ENCODE peak calls at places on chromosomes 1 and 21, in seven cellular contexts. S, A, W, H, R, Y and F are unnamed samples.

GRCh38 chr1:78279051-78279450 is 211.7 kb upstream of the PTGFR start:
- DNase-seq in S (no peak), A (no peak), W (peak), H (no peak), R (no peak), Y (no peak), F (no peak)

GRCh38 chr1:82086739-82087138 is 286.0 kb downstream of the ADGRL2 start:
- DNase-seq in S (no peak), A (no peak), W (peak), H (no peak), R (no peak), Y (no peak), F (no peak)

GRCh38 chr1:226366290-226366689 is 41.6 kb downstream of the PARP1 start:
- DNase-seq in S (no peak), A (no peak), W (no peak), H (no peak), R (no peak), Y (no peak), F (no peak)

GRCh38 chr1:91406773-91407389 is 2.2 kb upstream of the HFM1 start:
- DNase-seq in S (no peak), A (no peak), W (no peak), H (no peak), R (no peak), Y (no peak), F (peak)

GRCh38 chr1:1665815-1666251 is 7.0 kb upstream of the CDK11B start:
- DNase-seq in S (no peak), A (no peak), W (no peak), H (peak), R (no peak), Y (no peak), F (peak)

GRCh38 chr1:226675720-226676357 is 63.2 kb downstream of the ITPKB start:
- DNase-seq in S (no peak), A (peak), W (no peak), H (no peak), R (no peak), Y (no peak), F (no peak)

GRCh38 chr1:107991371-107992066 is 26.5 kb upstream of the VAV3 start:
- DNase-seq in S (no peak), A (no peak), W (peak), H (no peak), R (peak), Y (no peak), F (no peak)

GRCh38 chr1:27934818-27935549 is at the start of gene SMPDL3B:
- DNase-seq in S (no peak), A (no peak), W (peak), H (peak), R (no peak), Y (no peak), F (peak)

GRCh38 chr21:46078322-46078981 is 19.5 kb upstream of the COL6A2 start:
- DNase-seq in S (no peak), A (peak), W (peak), H (no peak), R (peak), Y (no peak), F (no peak)

GRCh38 chr1:22077728-22078127 is 25.2 kb downstream of the CDC42 start:
- DNase-seq in S (no peak), A (no peak), W (peak), H (no peak), R (no peak), Y (no peak), F (no peak)

GRCh38 chr1:99004270-99005141 is at the start of gene PLPPR5:
- DNase-seq in S (no peak), A (peak), W (peak), H (peak), R (peak), Y (no peak), F (peak)

GRCh38 chr1:47769279-47769678 is 227.9 kb downstream of the TRABD2B start:
- DNase-seq in S (no peak), A (no peak), W (no peak), H (no peak), R (no peak), Y (no peak), F (no peak)

GRCh38 chr1:41891403-41891896 is 27.3 kb downstream of the HIVEP3 start:
- DNase-seq in S (no peak), A (no peak), W (peak), H (no peak), R (no peak), Y (peak), F (peak)

GRCh38 chr1:200444478-200444877 is 34.6 kb upstream of the ZNF281 start:
- DNase-seq in S (no peak), A (no peak), W (no peak), H (no peak), R (no peak), Y (no peak), F (no peak)

GRCh38 chr1:31707711-31708110 is 3.9 kb upstream of the COL16A1 start:
- DNase-seq in S (no peak), A (no peak), W (peak), H (no peak), R (no peak), Y (no peak), F (peak)

GRCh38 chr1:151892190-151892589 is 17.1 kb downstream of the THEM4 start:
- DNase-seq in S (no peak), A (no peak), W (peak), H (no peak), R (no peak), Y (no peak), F (no peak)

GRCh38 chr21:14773777-14774345 is 227.7 kb upstream of the SAMSN1 start:
- DNase-seq in S (peak), A (no peak), W (no peak), H (peak), R (no peak), Y (no peak), F (peak)

GRCh38 chr1:57770772-57771171 is 346.9 kb upstream of the DAB1 start:
- DNase-seq in S (no peak), A (no peak), W (peak), H (no peak), R (no peak), Y (no peak), F (no peak)

GRCh38 chr1:202283991-202284390 is 57.7 kb downstream of the UBE2T start:
- DNase-seq in S (no peak), A (no peak), W (peak), H (no peak), R (no peak), Y (no peak), F (no peak)

GRCh38 chr1:167465751-167466150 is 52.6 kb downstream of the CD247 start:
- DNase-seq in S (no peak), A (no peak), W (no peak), H (no peak), R (no peak), Y (no peak), F (no peak)

GRCh38 chr1:43074244-43074643 is 97.8 kb downstream of the EBNA1BP2 start:
- DNase-seq in S (no peak), A (no peak), W (no peak), H (peak), R (peak), Y (no peak), F (peak)

GRCh38 chr1:212752256-212752933 is 39.2 kb downstream of the NSL1 start:
- DNase-seq in S (no peak), A (no peak), W (peak), H (no peak), R (no peak), Y (no peak), F (no peak)

GRCh38 chr1:236085545-236086159 is 20.8 kb upstream of the NID1 start:
- DNase-seq in S (no peak), A (no peak), W (no peak), H (no peak), R (no peak), Y (no peak), F (no peak)

GRCh38 chr1:9787702-9788101 is 36.1 kb downstream of the CLSTN1 start:
- DNase-seq in S (no peak), A (no peak), W (no peak), H (no peak), R (no peak), Y (peak), F (no peak)

GRCh38 chr1:234774971-234775370 is 165.0 kb upstream of the IRF2BP2 start:
- DNase-seq in S (no peak), A (no peak), W (peak), H (no peak), R (peak), Y (no peak), F (no peak)

GRCh38 chr1:6420594-6421042 is 899 bp upstream of the HES2 start:
- DNase-seq in S (no peak), A (no peak), W (no peak), H (no peak), R (no peak), Y (no peak), F (no peak)

GRCh38 chr1:198686069-198686728 is 47.4 kb downstream of the PTPRC start:
- DNase-seq in S (no peak), A (no peak), W (peak), H (no peak), R (no peak), Y (no peak), F (no peak)

GRCh38 chr1:245129321-245129720 is 25.5 kb upstream of the KIF26B start:
- DNase-seq in S (no peak), A (no peak), W (no peak), H (no peak), R (no peak), Y (no peak), F (no peak)

GRCh38 chr1:64231153-64231552 is 27.7 kb downstream of the UBE2U start:
- DNase-seq in S (no peak), A (no peak), W (peak), H (no peak), R (no peak), Y (no peak), F (no peak)

GRCh38 chr1:229459815-229460214 is 25.9 kb upstream of the ACTA1 start:
- DNase-seq in S (no peak), A (no peak), W (no peak), H (no peak), R (no peak), Y (no peak), F (no peak)
- TF ChIP-seq CTCF in S (no peak), A (no peak), W (no peak), H (no peak), R (no peak), Y (no peak), F (no peak)

GRCh38 chr1:54274448-54274847 is 74.5 kb downstream of the MRPL37 start:
- DNase-seq in S (no peak), A (no peak), W (no peak), H (no peak), R (no peak), Y (no peak), F (peak)

GRCh38 chr1:54274881-54275280 is 74.9 kb downstream of the MRPL37 start:
- DNase-seq in S (no peak), A (no peak), W (no peak), H (no peak), R (no peak), Y (no peak), F (no peak)

GRCh38 chr1:54276617-54277450 is 76.9 kb downstream of the MRPL37 start:
- DNase-seq in S (peak), A (no peak), W (no peak), H (no peak), R (no peak), Y (no peak), F (no peak)

GRCh38 chr1:54273837-54274192 is 73.8 kb downstream of the MRPL37 start:
- DNase-seq in S (peak), A (peak), W (no peak), H (no peak), R (peak), Y (no peak), F (no peak)

GRCh38 chr1:54275349-54275748 is 75.4 kb downstream of the MRPL37 start:
- DNase-seq in S (peak), A (peak), W (peak), H (peak), R (peak), Y (no peak), F (no peak)
- TF ChIP-seq CTCF in S (peak), A (peak), W (peak), H (no peak), R (no peak), Y (no peak), F (no peak)

GRCh38 chr1:70963374-70963773 is 84.2 kb downstream of the PTGER3 start:
- DNase-seq in S (no peak), A (no peak), W (no peak), H (no peak), R (no peak), Y (no peak), F (no peak)
- TF ChIP-seq CTCF in S (no peak), A (no peak), W (no peak), H (no peak), R (no peak), Y (no peak), F (no peak)

DNA sequence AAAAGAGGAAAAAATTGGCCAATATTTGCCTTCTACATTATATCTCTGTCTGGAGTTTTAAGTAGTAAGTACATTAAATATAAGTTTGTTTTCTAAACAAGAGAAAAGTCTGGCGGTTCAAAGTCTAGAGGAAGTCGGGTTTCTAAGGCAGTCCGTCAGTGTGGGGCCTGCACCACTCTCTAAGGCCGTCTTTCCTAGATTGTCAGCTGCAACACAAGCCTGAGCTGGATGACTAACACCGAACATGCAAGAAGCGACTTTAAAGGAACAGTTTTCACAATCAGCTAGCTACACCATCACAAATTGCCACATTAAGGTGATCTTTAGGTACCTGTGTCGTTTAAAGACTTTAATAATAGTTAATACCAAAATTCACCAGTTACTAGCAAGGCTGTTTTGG is 19.6 kb downstream of the CCSAP start:
- DNase-seq in S (no peak), A (no peak), W (no peak), H (no peak), R (peak), Y (no peak), F (no peak)
- TF ChIP-seq CTCF in S (no peak), A (no peak), W (no peak), H (no peak), R (no peak), Y (no peak), F (no peak)

DNA sequence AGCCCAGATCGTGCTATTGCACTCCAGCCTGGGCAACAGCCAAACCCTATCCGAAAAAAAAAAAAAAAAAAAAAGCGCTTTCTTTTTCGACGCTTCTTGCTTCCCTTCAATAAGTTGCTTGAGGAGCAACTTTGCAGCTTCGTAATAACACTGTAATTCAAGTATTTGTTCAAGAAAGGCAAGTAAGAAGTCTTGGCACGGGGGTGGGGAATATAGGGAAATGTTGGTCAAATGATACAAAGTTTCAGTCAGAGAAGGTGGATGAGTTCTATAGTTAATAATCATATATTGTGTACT is 871 bp upstream of the PSMA5 start:
- DNase-seq in S (no peak), A (no peak), W (no peak), H (no peak), R (no peak), Y (no peak), F (no peak)
- TF ChIP-seq CTCF in S (no peak), A (no peak), W (no peak), H (no peak), R (no peak), Y (no peak), F (no peak)

GRCh38 chr1:119590377-119590776 is 57.7 kb downstream of the ZNF697 start:
- DNase-seq in S (no peak), A (no peak), W (no peak), H (no peak), R (no peak), Y (no peak), F (no peak)

GRCh38 chr1:119582801-119583200 is 65.3 kb downstream of the ZNF697 start:
- DNase-seq in S (peak), A (peak), W (peak), H (peak), R (no peak), Y (no peak), F (peak)

GRCh38 chr1:119587328-119587727 is 60.7 kb downstream of the ZNF697 start:
- DNase-seq in S (no peak), A (no peak), W (peak), H (no peak), R (no peak), Y (no peak), F (no peak)
- TF ChIP-seq CTCF in S (no peak), A (no peak), W (no peak), H (no peak), R (no peak), Y (no peak), F (no peak)